ENCODE peak calls at places on chromosomes 2 and 18, in eight cellular contexts. W is activated effector memory CD4-positive, alpha-beta T cell treated with Interleukin-2 at 50 U/mL for 16 hours; V is NCI-H345; X is activated CD4-positive, CD25-positive, alpha-beta regulatory T cell treated with anti-CD3 and anti-CD28 coated beads, Interleukin-2, amount 50 U/mL, for 72 hours; F is hypothalamus; J is G401; Y is stimulated activated CD4-positive, alpha-beta T cell treated with anti-CD3 and anti-CD28 coated beads, Interleukin-1b, Interleukin-23, amount 100 ng/mL, for 1 hour; K is astrocyte. P is an unnamed sample.

GRCh38 chr2:230829959-230830358 is 34.8 kb upstream of the ITM2C start:
- DNase-seq in W (no peak), V (no peak), X (no peak), F (no peak), J (no peak), Y (no peak), K (no peak), P (no peak)

GRCh38 chr2:222878877-222879601 is 18.2 kb downstream of the ACSL3 start:
- DNase-seq in W (no peak), V (no peak), X (no peak), F (no peak), J (no peak), Y (no peak), K (peak; percentile 65), P (no peak)

GRCh38 chr2:119266091-119266589 is 42.5 kb downstream of the STEAP3 start:
- DNase-seq in W (no peak), V (no peak), X (no peak), F (no peak), J (no peak), Y (no peak), K (no peak), P (no peak)

GRCh38 chr18:45004531-45004930 is 323.8 kb downstream of the SETBP1 start:
- DNase-seq in W (no peak), V (no peak), X (no peak), F (no peak), J (no peak), Y (no peak), K (peak; percentile 33), P (no peak)

GRCh38 chr2:218501665-218502064 is 66.5 kb downstream of the USP37 start:
- DNase-seq in W (no peak), V (no peak), X (no peak), F (no peak), J (peak; percentile 14), Y (no peak), K (peak; percentile 65), P (no peak)

GRCh38 chr2:80073134-80073561 is 231.4 kb downstream of the LRRTM1 start:
- DNase-seq in W (no peak), V (peak; percentile 66), X (no peak), F (no peak), J (peak; percentile 80), Y (no peak), K (peak; percentile 25), P (no peak)

GRCh38 chr2:73175663-73176204 is 26.6 kb upstream of the NOTO start:
- DNase-seq in W (peak; percentile 60), V (peak; percentile 61), X (peak; percentile 73), F (no peak), J (peak; percentile 51), Y (no peak), K (peak; percentile 38), P (peak; percentile 51)

GRCh38 chr18:22185723-22186386 is 16.5 kb downstream of the GATA6 start:
- DNase-seq in W (no peak), V (no peak), X (no peak), F (no peak), J (no peak), Y (no peak), K (no peak), P (no peak)

GRCh38 chr18:27843783-27844415 is 333.0 kb downstream of the CDH2 start:
- DNase-seq in W (no peak), V (no peak), X (no peak), F (no peak), J (no peak), Y (no peak), K (peak; percentile 84), P (no peak)

P was measured in T-helper 2 cell.